ENCODE peak calls at places on chromosomes 1 and 21, in nine cellular contexts. N is heart left ventricle, W is colonic mucosa, A is ovary, S is right cardiac atrium, F is adipocyte, V is BE2C, O is aorta, L is cardiac muscle cell. Y is an unnamed sample.

GRCh38 chr1:151130837-151131586 is 15.4 kb downstream of the SEMA6C start:
- DNase-seq in W (peak; percentile 86), F (peak; percentile 49), A (peak; percentile 92), V (no peak), N (peak; percentile 85), L (peak; percentile 87), S (peak; percentile 88), O (peak; percentile 93), Y (peak; percentile 89)

GRCh38 chr21:34522284-34522683 is 10.3 kb upstream of the KCNE1 start:
- DNase-seq in N (no peak), V (no peak), S (no peak), O (no peak), A (no peak), F (no peak), W (peak; percentile 82), L (no peak), Y (no peak)

GRCh38 chr1:208990456-208990855 is 593.1 kb upstream of the CAMK1G start:
- DNase-seq in N (no peak), S (no peak), A (no peak), F (no peak), V (no peak), W (no peak), O (no peak), L (no peak), Y (no peak)

GRCh38 chr1:221031890-221032222 is 152.6 kb downstream of the HLX start:
- DNase-seq in L (no peak), N (no peak), O (no peak), W (no peak), V (no peak), S (no peak), A (no peak), F (no peak), Y (no peak)

GRCh38 chr1:242243472-242243871 is 244.6 kb upstream of the MAP1LC3C start:
- DNase-seq in F (no peak), A (no peak), N (no peak), V (no peak), L (no peak), O (no peak), S (no peak), W (no peak), Y (no peak)

GRCh38 chr21:39094847-39095525 is 88.3 kb downstream of the PSMG1 start:
- DNase-seq in O (no peak), N (no peak), S (no peak), F (peak; percentile 58), W (no peak), A (no peak), L (no peak), V (no peak), Y (no peak)

GRCh38 chr1:61441723-61442262 is 283.1 kb downstream of the TM2D1 start:
- DNase-seq in L (no peak), O (no peak), V (no peak), N (peak; percentile 76), A (no peak), S (peak; percentile 71), F (no peak), W (no peak), Y (no peak)

GRCh38 chr1:30688920-30689794 is 34.2 kb downstream of the MATN1 start:
- DNase-seq in F (no peak), S (no peak), A (no peak), O (peak; percentile 28), W (no peak), V (peak; percentile 65), N (no peak), L (no peak), Y (no peak)

GRCh38 chr1:245086389-245086969 is 68.3 kb upstream of the KIF26B start:
- DNase-seq in O (no peak), S (no peak), N (no peak), F (peak; percentile 73), A (no peak), W (no peak), L (no peak), V (no peak), Y (no peak)

GRCh38 chr1:157415661-157416060 is 136.7 kb downstream of the FCRL5 start:
- DNase-seq in F (no peak), N (no peak), L (no peak), O (no peak), S (no peak), A (no peak), W (no peak), V (no peak), Y (no peak)

GRCh38 chr1:157418659-157419058 is 133.7 kb downstream of the FCRL5 start:
- DNase-seq in V (no peak), W (no peak), O (no peak), S (no peak), F (no peak), L (no peak), N (no peak), A (no peak), Y (no peak)

GRCh38 chr1:157418231-157418630 is 134.1 kb downstream of the FCRL5 start:
- DNase-seq in V (no peak), N (no peak), O (no peak), L (no peak), A (no peak), F (no peak), W (no peak), S (no peak), Y (no peak)

GRCh38 chr1:157419845-157420542 is 132.3 kb downstream of the FCRL5 start:
- DNase-seq in L (no peak), W (no peak), N (no peak), V (no peak), S (no peak), O (no peak), A (no peak), F (no peak), Y (no peak)
- H3K4me1 ChIP-seq in L (no peaks in the 10 kb centered on the region), W (no peaks in the 10 kb centered on the region), N (no peaks in the 10 kb centered on the region), V (no peaks in the 10 kb centered on the region), S (no peaks in the 10 kb centered on the region), O (no peaks in the 10 kb centered on the region), A (no peaks in the 10 kb centered on the region), F (no peaks in the 10 kb centered on the region), Y (no peaks in the 10 kb centered on the region)

DNA sequence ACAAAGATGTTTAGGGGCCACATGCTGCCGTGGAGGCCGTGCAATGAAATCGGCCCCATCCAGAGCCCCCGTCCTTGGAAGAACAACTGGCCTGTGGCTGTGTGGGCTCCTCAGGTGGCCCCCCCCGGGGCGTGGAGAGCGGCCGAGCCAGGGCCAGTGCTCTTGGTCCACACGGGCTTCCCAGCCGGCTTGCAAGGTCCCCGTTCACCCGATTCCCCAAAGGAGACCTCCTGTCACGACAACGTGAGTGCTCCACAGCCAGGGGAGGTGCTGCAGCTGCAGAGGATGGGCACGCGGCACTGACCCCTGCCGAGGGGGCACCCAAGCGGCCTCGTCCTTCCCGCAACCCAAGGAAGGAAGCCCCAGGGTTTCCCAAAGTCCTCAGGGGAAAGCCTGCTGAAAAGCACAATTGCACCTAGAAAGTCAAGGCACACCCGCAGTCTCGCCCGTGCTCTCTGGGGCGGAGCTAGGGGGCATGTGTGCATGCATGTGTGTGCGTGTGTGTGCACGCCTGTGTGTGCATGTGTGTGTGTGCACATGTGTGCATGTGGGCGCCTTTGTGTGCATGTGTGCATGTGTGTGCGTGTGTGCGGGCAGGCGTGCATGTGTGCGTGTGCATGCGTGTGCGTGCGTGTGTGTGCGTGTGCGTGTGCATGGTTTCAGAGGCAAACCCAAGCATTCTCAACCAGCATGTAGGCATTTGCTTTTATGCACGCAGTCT is 48.2 kb downstream of the SLX9 start:
- DNase-seq in A (no peak), F (no peak), S (peak; percentile 17), O (peak; percentile 70), W (no peak), L (no peak), V (peak; percentile 12), N (no peak), Y (peak; percentile 39)
- H3K4me3 ChIP-seq in A (no peak overlapping the region), F (no peak overlapping the region), S (no peak overlapping the region), O (no peak overlapping the region), W (no peak overlapping the region), L (no peak overlapping the region), V (no peak overlapping the region), N (no peak overlapping the region), Y (no peak overlapping the region)

DNA sequence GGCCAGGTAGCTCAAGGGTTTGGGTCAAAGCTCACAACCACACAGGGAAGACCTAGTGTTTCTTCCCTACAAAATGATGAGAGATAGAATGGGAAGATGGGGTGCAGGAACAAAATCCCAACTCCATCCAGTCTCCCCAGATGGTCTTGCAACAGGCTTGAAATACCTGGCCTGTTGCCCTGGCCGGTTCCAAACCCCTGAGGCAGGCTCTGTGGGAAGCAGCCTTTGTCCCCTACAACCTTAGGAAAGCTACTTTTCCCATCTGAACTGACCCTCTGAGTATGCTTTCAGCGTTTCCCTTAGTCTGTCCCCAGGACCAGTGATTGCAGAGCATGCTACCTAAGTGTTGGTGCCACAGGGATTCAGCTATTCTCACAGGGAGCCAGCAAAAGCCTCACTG is 104.0 kb downstream of the GDAP2 start:
- DNase-seq in F (no peak), N (no peak), W (no peak), O (peak; percentile 65), V (no peak), L (no peak), A (no peak), S (peak; percentile 49), Y (no peak)
- H3K4me1 ChIP-seq in F (peaks cover 63% of the 10 kb centered on the region), N (peaks cover 68% of the 10 kb centered on the region), W (no peaks in the 10 kb centered on the region), O (peaks cover 16% of the 10 kb centered on the region), V (peaks cover 13% of the 10 kb centered on the region), L (no peaks in the 10 kb centered on the region), A (peaks cover 12% of the 10 kb centered on the region), S (peaks cover 12% of the 10 kb centered on the region), Y (peaks cover 31% of the 10 kb centered on the region)

DNA sequence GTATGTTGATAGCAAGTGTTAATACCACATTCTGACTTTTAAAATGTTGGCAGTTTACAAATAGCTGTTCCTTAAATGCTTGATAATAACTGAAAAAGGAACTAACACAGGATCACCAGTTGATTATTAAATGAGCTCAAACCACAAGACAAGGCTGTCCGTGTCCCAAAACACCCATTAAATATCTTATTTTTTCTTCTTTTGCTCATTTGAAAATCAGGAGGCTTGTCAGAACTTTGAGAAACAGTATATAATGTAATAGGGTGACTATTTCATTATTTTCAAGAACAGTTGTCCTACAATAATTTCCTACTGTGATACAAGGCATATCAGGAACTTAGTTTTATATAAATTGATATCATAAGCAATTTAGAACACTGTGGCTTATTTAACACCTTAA is 2.7 kb downstream of the CDKN2C start:
- DNase-seq in O (no peak), F (peak; percentile 15), A (no peak), L (no peak), S (no peak), W (no peak), V (no peak), N (no peak), Y (no peak)
- H3K4me3 ChIP-seq in O (no peak overlapping the region), F (peak overlapping the region; percentile 91), A (no peak overlapping the region), L (no peak overlapping the region), S (peak overlapping the region; percentile 12), W (no peak overlapping the region), V (peak overlapping the region; percentile 86), N (peak overlapping the region; percentile 82), Y (peak overlapping the region; percentile 81)

DNA sequence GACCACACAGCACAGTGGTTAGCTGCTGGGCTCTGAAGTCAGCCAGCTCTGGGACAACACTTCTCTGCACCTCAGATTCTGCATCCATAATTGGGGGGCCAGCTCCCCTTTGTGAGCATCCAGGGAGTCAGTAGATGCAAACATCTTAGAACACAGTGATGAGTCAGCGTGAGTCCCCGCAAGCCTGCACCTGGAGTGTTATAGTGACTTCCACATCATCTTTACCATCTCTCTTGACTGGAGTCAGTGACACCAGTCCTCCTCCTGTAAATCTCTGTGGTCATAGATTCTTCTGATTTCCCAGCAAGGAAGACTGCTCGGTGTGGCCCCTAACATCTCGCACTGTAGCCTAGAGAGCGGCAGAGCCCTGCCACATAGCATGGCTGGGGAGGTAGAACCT is 13.9 kb upstream of the EDN2 start:
- DNase-seq in O (no peak), A (no peak), S (no peak), N (no peak), L (no peak), W (no peak), V (no peak), F (no peak), Y (no peak)
- H3K4me1 ChIP-seq in O (no peaks in the 10 kb centered on the region), A (peaks cover 6% of the 10 kb centered on the region), S (peaks cover 13% of the 10 kb centered on the region), N (peaks cover 64% of the 10 kb centered on the region), L (peaks cover 27% of the 10 kb centered on the region), W (peaks cover 15% of the 10 kb centered on the region), V (peaks cover 6% of the 10 kb centered on the region), F (peaks cover 16% of the 10 kb centered on the region), Y (peaks cover 49% of the 10 kb centered on the region)

Y was measured in lower lobe of right lung.